ENCODE peak calls at places on chromosomes 4 and X, in nine cellular contexts. M, W, R, V, P, D, U, K and I are unnamed samples.

GRCh38 chrX:53483838-53484420 is 49.8 kb upstream of the HSD17B10 start:
- DNase-seq in M (no peak), W (no peak), R (no peak), V (no peak), P (no peak), D (peak; percentile 31), U (no peak), K (no peak), I (no peak)

GRCh38 chr4:139718833-139719232 is 53.2 kb downstream of the MGST2 start:
- DNase-seq in M (no peak), W (no peak), R (no peak), V (no peak), P (no peak), D (no peak), U (no peak), K (no peak), I (no peak)

GRCh38 chr4:182716207-182716606 is 201.0 kb downstream of the DCTD start:
- DNase-seq in M (no peak), W (no peak), R (no peak), V (no peak), P (no peak), D (no peak), U (no peak), K (no peak), I (no peak)

GRCh38 chr4:77911842-77912450 is 49.3 kb downstream of the MRPL1 start:
- DNase-seq in M (no peak), W (no peak), R (no peak), V (peak; percentile 4), P (no peak), D (no peak), U (no peak), K (no peak), I (no peak)

GRCh38 chr4:73021634-73022033 is 47.9 kb downstream of the COX18 start:
- DNase-seq in M (no peak), W (no peak), R (no peak), V (peak; percentile 46), P (no peak), D (peak; percentile 80), U (no peak), K (no peak), I (peak; percentile 4)

GRCh38 chr4:159267940-159268327 is 165.1 kb downstream of the RAPGEF2 start:
- DNase-seq in M (no peak), W (no peak), R (no peak), V (no peak), P (no peak), D (no peak), U (no peak), K (no peak), I (no peak)

GRCh38 chr4:98284640-98285046 is 23.5 kb downstream of the RAP1GDS1 start:
- DNase-seq in M (no peak), W (no peak), R (peak; percentile 5), V (no peak), P (no peak), D (peak; percentile 57), U (no peak), K (peak; percentile 80), I (peak; percentile 49)

GRCh38 chrX:71298119-71298518 is 3.4 kb upstream of the ITGB1BP2 start:
- DNase-seq in M (no peak), W (no peak), R (no peak), V (no peak), P (no peak), D (no peak), U (no peak), K (no peak), I (no peak)

DNA sequence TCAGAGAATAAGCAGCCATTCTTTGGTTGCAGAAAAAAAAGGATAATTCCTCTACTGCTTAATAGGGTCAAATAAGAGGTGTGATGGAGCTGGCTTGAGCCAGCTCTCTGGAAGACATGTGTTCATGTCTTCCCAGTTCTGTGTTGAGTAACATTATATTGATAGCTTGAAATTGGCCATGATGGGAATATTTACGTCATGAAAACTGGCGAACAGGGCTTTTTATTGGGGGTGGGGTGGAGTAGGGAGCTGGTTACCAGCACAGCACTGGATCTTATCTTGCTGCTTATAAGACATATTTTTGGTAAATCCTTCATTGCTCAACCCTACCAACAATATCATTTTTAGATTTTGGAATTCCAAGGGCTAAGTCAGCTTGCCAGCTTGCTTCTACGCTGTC is 25.4 kb upstream of the GBA3 start:
- DNase-seq in M (no peak), W (no peak), R (no peak), V (no peak), P (no peak), D (no peak), U (no peak), K (no peak), I (no peak)
- TF ChIP-seq CTCF in M (no peak), W (no peak), R (no peak), V (no peak), P (no peak), D (no peak), U (no peak), K (no peak), I (no peak)

GRCh38 chr4:2536193-2537010 is at the start of gene FAM193A:
- DNase-seq in M (peak; percentile 99), W (peak; percentile 98), R (peak; percentile 97), V (peak; percentile 95), P (peak; percentile 97), D (peak; percentile 97), U (peak; percentile 79), K (peak; percentile 100), I (peak; percentile 97)

GRCh38 chr4:2534904-2535385 is 1.5 kb upstream of the FAM193A start:
- DNase-seq in M (no peak), W (no peak), R (no peak), V (no peak), P (no peak), D (peak; percentile 14), U (no peak), K (no peak), I (no peak)

GRCh38 chr4:2537011-2537830 is 774 bp downstream of the FAM193A start:
- DNase-seq in M (peak; percentile 58), W (no peak), R (no peak), V (peak; percentile 59), P (peak; percentile 35), D (peak; percentile 39), U (no peak), K (peak; percentile 53), I (peak; percentile 40)

DNA sequence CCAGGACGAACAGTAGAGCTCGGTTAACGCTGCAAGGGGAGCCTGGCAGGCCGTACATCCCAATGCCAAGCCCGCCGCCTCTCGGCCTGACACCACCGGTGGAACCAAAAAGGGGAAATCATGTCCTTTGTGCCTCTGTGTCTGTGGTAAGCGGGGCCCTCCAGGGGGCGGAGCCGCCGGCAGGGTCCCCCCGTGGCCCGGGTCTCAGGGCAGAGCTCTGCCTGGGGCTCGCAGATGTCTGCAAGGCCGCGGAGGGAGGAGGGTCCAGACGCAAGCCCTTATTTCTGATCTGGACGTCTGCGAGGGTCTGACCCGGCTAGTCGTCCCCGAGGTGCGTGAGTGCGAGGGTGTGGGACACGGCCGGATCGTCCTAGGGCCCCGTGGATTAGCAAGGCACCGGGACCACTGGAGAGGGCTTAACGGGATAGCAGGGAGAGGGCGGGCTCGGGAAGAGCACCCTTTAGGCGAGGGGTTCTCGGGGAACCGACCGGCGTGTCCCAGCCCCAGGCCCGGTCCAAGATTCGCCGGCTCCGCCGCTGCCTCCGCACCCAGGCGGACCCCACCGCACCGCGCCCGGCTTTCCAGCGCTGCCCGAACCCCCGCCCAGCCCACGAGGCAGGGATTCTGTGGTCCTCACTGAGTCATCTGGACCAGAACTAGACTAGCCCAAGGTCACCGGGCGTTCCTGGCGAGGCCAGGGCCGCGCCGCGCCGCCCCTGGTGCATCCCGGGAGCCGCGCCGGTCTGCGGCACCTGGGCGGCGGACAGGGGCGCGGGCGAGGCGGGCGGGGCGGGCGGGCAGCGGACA is 858 bp upstream of the FAM193A start:
- DNase-seq in M (peak; percentile 45), W (peak; percentile 84), R (peak; percentile 73), V (peak; percentile 63), P (peak; percentile 51), D (no peak), U (peak; percentile 44), K (peak; percentile 68), I (peak; percentile 15)
- TF ChIP-seq CTCF in M (no peak), W (peak; percentile 13), R (no peak), V (peak; percentile 40), P (peak; percentile 39), D (no peak), U (no peak), K (peak; percentile 29), I (no peak)

GRCh38 chrX:135327299-135327698 is 18.0 kb downstream of the ETDC start:
- DNase-seq in M (no peak), W (no peak), R (no peak), V (no peak), P (no peak), D (peak; percentile 73), U (no peak), K (no peak), I (no peak)
- TF ChIP-seq CTCF in M (no peak), W (no peak), R (no peak), V (no peak), P (no peak), D (no peak), U (no peak), K (no peak), I (no peak)

GRCh38 chr4:170988446-170988845 is 824.8 kb upstream of the GALNTL6 start:
- DNase-seq in M (no peak), W (no peak), R (no peak), V (no peak), P (no peak), D (no peak), U (no peak), K (no peak), I (no peak)

GRCh38 chr4:170990989-170991589 is 822.1 kb upstream of the GALNTL6 start:
- DNase-seq in M (no peak), W (no peak), R (peak; percentile 34), V (peak; percentile 21), P (peak; percentile 20), D (peak; percentile 44), U (no peak), K (peak; percentile 67), I (peak; percentile 22)
- TF ChIP-seq CTCF in M (no peak), W (no peak), R (peak; percentile 66), V (peak; percentile 42), P (peak; percentile 74), D (peak; percentile 55), U (no peak), K (peak; percentile 77), I (no peak)

GRCh38 chr4:17081157-17081556 is 182.7 kb upstream of the LDB2 start:
- DNase-seq in M (no peak), W (no peak), R (no peak), V (no peak), P (no peak), D (no peak), U (no peak), K (no peak), I (no peak)
- TF ChIP-seq CTCF in M (no peak), W (no peak), R (no peak), V (no peak), P (no peak), D (no peak), U (no peak), K (no peak), I (no peak)

DNA sequence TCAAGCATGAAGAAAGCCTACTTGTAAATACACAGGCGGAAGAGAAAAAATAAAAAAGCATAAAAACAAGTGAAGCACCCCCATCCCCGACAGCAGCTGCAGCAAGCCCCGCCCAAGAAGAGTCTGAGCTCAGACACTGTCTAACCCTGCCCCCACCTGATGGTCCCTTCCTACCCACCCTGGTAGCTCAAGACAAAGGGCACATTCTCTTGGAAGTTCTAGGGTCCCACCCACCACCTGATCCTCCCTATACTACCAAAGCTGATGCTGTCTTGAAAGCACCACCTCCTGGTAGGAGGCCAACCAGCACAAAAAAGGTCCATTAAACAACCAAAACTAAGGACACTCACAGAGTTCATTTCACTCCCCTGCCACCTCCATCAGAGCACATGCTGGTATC is 308.2 kb downstream of the KLHL13 start:
- DNase-seq in M (no peak), W (no peak), R (no peak), V (no peak), P (no peak), D (no peak), U (no peak), K (peak; percentile 34), I (no peak)
- TF ChIP-seq CTCF in M (no peak), W (no peak), R (no peak), V (no peak), P (no peak), D (no peak), U (no peak), K (no peak), I (no peak)